ENCODE peak calls at places on chromosomes 7 and 10, in nine cellular contexts. Z, M, O, S, T, V, F, W and Q are unnamed samples.

GRCh38 chr10:30155401-30155800 is 96.0 kb upstream of the JCAD start:
- DNase-seq in Z (peak), M (no peak), O (peak), S (peak), T (no peak), V (peak), F (no peak), W (no peak), Q (no peak)

GRCh38 chr7:1668932-1669485 is 1.1 kb upstream of the ELFN1 start:
- DNase-seq in Z (peak), M (no peak), O (peak), S (no peak), T (no peak), V (peak), F (no peak), W (peak), Q (no peak)

GRCh38 chr10:49300140-49300974 is 1.4 kb downstream of the C10orf71 start:
- DNase-seq in Z (peak), M (no peak), O (peak), S (no peak), T (no peak), V (no peak), F (no peak), W (no peak), Q (no peak)

GRCh38 chr10:23534761-23535160 is 95.9 kb downstream of the OTUD1 start:
- DNase-seq in Z (no peak), M (no peak), O (no peak), S (no peak), T (no peak), V (no peak), F (no peak), W (no peak), Q (no peak)

GRCh38 chr10:124032982-124033886 is 60.2 kb downstream of the CHST15 start:
- DNase-seq in Z (peak), M (no peak), O (peak), S (peak), T (no peak), V (no peak), F (no peak), W (no peak), Q (no peak)

GRCh38 chr7:95784796-95785195 is 12.4 kb downstream of the DYNC1I1 start:
- DNase-seq in Z (no peak), M (no peak), O (no peak), S (no peak), T (no peak), V (no peak), F (no peak), W (no peak), Q (no peak)

GRCh38 chr10:3787001-3787400 is 2.0 kb upstream of the KLF6 start:
- DNase-seq in Z (peak), M (no peak), O (no peak), S (peak), T (no peak), V (no peak), F (no peak), W (no peak), Q (no peak)

GRCh38 chr10:48444861-48445841 is 138.7 kb downstream of the MAPK8 start:
- DNase-seq in Z (no peak), M (peak), O (no peak), S (no peak), T (no peak), V (peak), F (no peak), W (no peak), Q (no peak)

GRCh38 chr10:113111260-113111659 is 161.2 kb downstream of the TCF7L2 start:
- DNase-seq in Z (no peak), M (no peak), O (no peak), S (no peak), T (no peak), V (no peak), F (no peak), W (no peak), Q (no peak)

GRCh38 chr7:140165422-140165821 is 11.4 kb downstream of the KDM7A start:
- DNase-seq in Z (peak), M (no peak), O (peak), S (peak), T (no peak), V (no peak), F (peak), W (no peak), Q (no peak)

GRCh38 chr10:118210276-118210675 is 131.8 kb downstream of the FAM204A start:
- DNase-seq in Z (no peak), M (no peak), O (peak), S (peak), T (no peak), V (no peak), F (no peak), W (no peak), Q (no peak)

GRCh38 chr10:92969151-92969550 is 91.4 kb upstream of the CYP26C1 start:
- DNase-seq in Z (peak), M (no peak), O (peak), S (peak), T (no peak), V (no peak), F (no peak), W (no peak), Q (no peak)

GRCh38 chr10:12965571-12965970 is 35.9 kb downstream of the CCDC3 start:
- DNase-seq in Z (peak), M (no peak), O (peak), S (peak), T (no peak), V (no peak), F (no peak), W (no peak), Q (no peak)

GRCh38 chr10:64209574-64209973 is 688.4 kb downstream of the REEP3 start:
- DNase-seq in Z (no peak), M (no peak), O (peak), S (peak), T (no peak), V (no peak), F (no peak), W (no peak), Q (no peak)

GRCh38 chr10:80462986-80463741 is 9.1 kb downstream of the TSPAN14 start:
- DNase-seq in Z (peak), M (no peak), O (peak), S (peak), T (no peak), V (no peak), F (no peak), W (no peak), Q (no peak)

GRCh38 chr10:14162626-14163344 is 167.9 kb downstream of the FRMD4A start:
- DNase-seq in Z (no peak), M (no peak), O (no peak), S (no peak), T (no peak), V (no peak), F (no peak), W (no peak), Q (no peak)

GRCh38 chr10:90484518-90484917 is 373.3 kb downstream of the HTR7 start:
- DNase-seq in Z (no peak), M (no peak), O (no peak), S (peak), T (no peak), V (no peak), F (no peak), W (no peak), Q (no peak)

GRCh38 chr10:75432176-75432575 is 752 bp downstream of the LRMDA start:
- DNase-seq in Z (no peak), M (no peak), O (no peak), S (no peak), T (no peak), V (no peak), F (no peak), W (no peak), Q (no peak)

GRCh38 chr7:40516376-40516775 is 381.6 kb downstream of the SUGCT start:
- DNase-seq in Z (peak), M (no peak), O (peak), S (peak), T (no peak), V (no peak), F (no peak), W (no peak), Q (no peak)

GRCh38 chr10:114301951-114302710 is 63.1 kb downstream of the VWA2 start:
- DNase-seq in Z (no peak), M (no peak), O (no peak), S (no peak), T (no peak), V (peak), F (no peak), W (peak), Q (no peak)
- H3K4me3 ChIP-seq in Z (no peak), M (no peak), O (no peak), S (no peak), T (no peak), V (no peak), F (no peak), W (no peak), Q (no peak)

GRCh38 chr7:27237735-27238334 is 4.8 kb upstream of the EVX1 start:
- DNase-seq in Z (peak), M (no peak), O (peak), S (peak), T (no peak), V (peak), F (no peak), W (no peak), Q (no peak)

GRCh38 chr7:27239780-27240731 is 2.5 kb upstream of the EVX1 start:
- DNase-seq in Z (no peak), M (no peak), O (no peak), S (no peak), T (no peak), V (no peak), F (no peak), W (no peak), Q (no peak)

GRCh38 chr7:27238979-27239779 is 3.4 kb upstream of the EVX1 start:
- DNase-seq in Z (no peak), M (no peak), O (no peak), S (no peak), T (no peak), V (peak), F (no peak), W (no peak), Q (no peak)

GRCh38 chr7:27235387-27236052 is 7.1 kb upstream of the EVX1 start:
- DNase-seq in Z (no peak), M (no peak), O (peak), S (peak), T (no peak), V (no peak), F (no peak), W (peak), Q (peak)

GRCh38 chr7:27236053-27236410 is 6.6 kb upstream of the EVX1 start:
- DNase-seq in Z (no peak), M (no peak), O (no peak), S (no peak), T (no peak), V (peak), F (no peak), W (no peak), Q (no peak)
- H3K4me3 ChIP-seq in Z (no peak), M (no peak), O (no peak), S (peak), T (no peak), V (peak), F (peak), W (peak), Q (peak)

GRCh38 chr10:83078645-83079044 is 1060.7 kb upstream of the GHITM start:
- DNase-seq in Z (no peak), M (no peak), O (no peak), S (no peak), T (no peak), V (no peak), F (no peak), W (no peak), Q (no peak)
- H3K4me3 ChIP-seq in Z (no peak), M (no peak), O (no peak), S (no peak), T (no peak), V (no peak), F (no peak), W (no peak), Q (no peak)

DNA sequence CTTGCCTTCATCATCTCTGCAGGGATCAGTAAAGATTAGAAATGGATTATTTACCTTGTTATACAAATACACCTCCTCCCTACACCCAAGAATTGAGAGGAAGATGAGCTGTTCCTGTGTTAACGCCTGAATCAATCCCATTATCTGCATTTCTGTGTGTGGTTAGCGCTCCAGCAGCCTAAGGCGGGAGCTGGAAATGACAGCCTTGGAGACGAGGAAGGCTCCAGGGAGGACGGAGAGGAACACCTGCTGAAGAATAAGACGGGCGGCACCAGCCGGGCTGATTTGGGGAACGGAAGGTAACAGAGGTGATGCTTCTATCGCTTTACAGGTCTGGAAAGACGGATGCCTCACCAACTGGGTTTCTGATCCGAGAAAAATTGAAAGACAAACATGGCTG is 34.2 kb upstream of the DDC start:
- DNase-seq in Z (no peak), M (no peak), O (no peak), S (no peak), T (no peak), V (no peak), F (no peak), W (no peak), Q (no peak)
- H3K4me3 ChIP-seq in Z (no peak), M (no peak), O (no peak), S (no peak), T (no peak), V (no peak), F (no peak), W (no peak), Q (no peak)

DNA sequence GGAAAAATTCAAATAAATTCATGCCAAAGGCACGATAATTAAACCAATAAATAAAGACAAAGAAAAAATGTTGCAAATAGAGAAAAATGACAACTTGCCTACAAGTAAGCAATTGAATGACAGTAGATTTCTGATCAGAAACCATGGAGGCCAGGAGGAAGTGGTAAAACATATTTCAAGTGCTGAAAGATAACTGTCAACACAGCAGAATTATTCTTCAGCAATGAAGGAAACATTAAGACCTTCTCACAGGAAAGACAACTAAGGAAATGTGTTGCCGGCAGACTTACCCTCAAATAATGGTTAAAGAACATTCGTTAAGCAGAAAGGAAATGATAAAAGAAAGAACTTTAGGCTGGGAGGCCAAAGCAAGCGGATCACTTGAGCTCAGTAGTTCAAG is 30.4 kb downstream of the RUNDC3B start:
- DNase-seq in Z (no peak), M (no peak), O (no peak), S (no peak), T (no peak), V (no peak), F (no peak), W (no peak), Q (no peak)
- H3K4me3 ChIP-seq in Z (no peak), M (no peak), O (no peak), S (no peak), T (no peak), V (no peak), F (no peak), W (no peak), Q (no peak)